ENCODE peak calls at places on chromosomes 4 and X, in six cellular contexts. L is body of pancreas; T is heart left ventricle; Q is lower lobe of right lung; G is CD4-positive, alpha-beta memory T cell; M is left ventricle myocardium inferior. C is an unnamed sample.

GRCh38 chr4:150411527-150411926 is 170.4 kb upstream of the MAB21L2 start:
- DNase-seq in L (no peak), T (no peak), Q (no peak), G (no peak), M (no peak), C (no peak)

GRCh38 chr4:73822812-73823480 is 13.5 kb upstream of the CXCL6 start:
- DNase-seq in L (no peak), T (peak; percentile 10), Q (no peak), G (no peak), M (no peak), C (no peak)

GRCh38 chrX:71606536-71607216 is 11.6 kb downstream of the CXCR3 start:
- DNase-seq in L (no peak), T (no peak), Q (no peak), G (peak; percentile 71), M (no peak), C (no peak)

GRCh38 chrX:103794117-103794516 is 17.5 kb downstream of the PLP1 start:
- DNase-seq in L (no peak), T (no peak), Q (no peak), G (no peak), M (no peak), C (no peak)

GRCh38 chr4:154277164-154277563 is 214.4 kb downstream of the DCHS2 start:
- DNase-seq in L (no peak), T (no peak), Q (no peak), G (no peak), M (no peak), C (no peak)

GRCh38 chr4:38387348-38387747 is 276.7 kb upstream of the KLF3 start:
- DNase-seq in L (peak; percentile 81), T (peak; percentile 26), Q (peak; percentile 80), G (no peak), M (peak; percentile 47), C (peak; percentile 86)

GRCh38 chr4:2254665-2255500 is 7.0 kb downstream of the MXD4 start:
- DNase-seq in L (no peak), T (peak; percentile 7), Q (peak; percentile 32), G (peak; percentile 24), M (no peak), C (peak; percentile 20)

GRCh38 chrX:76279007-76279406 is 106.1 kb downstream of the PBDC1 start:
- DNase-seq in L (peak; percentile 30), T (peak; percentile 10), Q (no peak), G (peak; percentile 32), M (peak; percentile 13), C (peak; percentile 39)

GRCh38 chr4:77938560-77938959 is 75.9 kb downstream of the MRPL1 start:
- DNase-seq in L (no peak), T (no peak), Q (no peak), G (peak; percentile 19), M (no peak), C (no peak)

GRCh38 chr4:103011378-103012025 is 8.0 kb downstream of the SLC9B1 start:
- DNase-seq in L (peak; percentile 93), T (no peak), Q (peak; percentile 55), G (no peak), M (no peak), C (peak; percentile 75)

GRCh38 chr4:4869731-4870483 is 10.4 kb downstream of the MSX1 start:
- DNase-seq in L (no peak), T (no peak), Q (no peak), G (no peak), M (no peak), C (no peak)

GRCh38 chrX:132491191-132491590 is 2.4 kb upstream of the MBNL3 start:
- DNase-seq in L (peak; percentile 39), T (no peak), Q (no peak), G (peak; percentile 65), M (no peak), C (no peak)

GRCh38 chrX:8913665-8914409 is 112.7 kb upstream of the FAM9A start:
- DNase-seq in L (no peak), T (peak; percentile 11), Q (no peak), G (no peak), M (peak; percentile 21), C (no peak)

GRCh38 chr4:70725633-70726032 is 3.9 kb downstream of the RUFY3 start:
- DNase-seq in L (no peak), T (no peak), Q (no peak), G (no peak), M (no peak), C (no peak)
- H3K4me3 ChIP-seq in L (no peak overlapping the region), T (no peak overlapping the region), Q (no peak overlapping the region), G (no peak overlapping the region), M (no peak overlapping the region), C (no peak overlapping the region)

DNA sequence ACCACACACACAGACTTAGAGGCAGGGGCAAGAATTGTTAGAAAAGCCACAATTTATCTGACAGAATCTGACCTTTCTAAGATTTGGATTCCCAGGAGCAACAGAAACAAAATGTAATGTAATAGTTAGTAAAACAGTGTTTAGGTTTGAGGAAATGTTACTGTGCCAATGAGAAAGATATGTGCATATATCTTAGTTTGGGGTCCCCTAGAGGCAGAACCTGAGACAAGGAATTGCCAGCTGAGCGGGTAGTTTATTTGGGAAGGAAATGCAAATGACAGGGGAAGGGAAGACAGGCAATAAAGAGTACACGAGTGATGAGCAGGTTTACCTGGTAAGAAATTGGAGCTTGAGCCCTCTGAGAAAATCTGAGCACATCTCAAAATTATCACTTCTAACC is 31.3 kb upstream of the DDX53 start:
- DNase-seq in L (no peak), T (no peak), Q (no peak), G (no peak), M (no peak), C (no peak)
- H3K9me3 ChIP-seq in L (no peaks in the 10 kb centered on the region), T (no peaks in the 10 kb centered on the region), Q (no peaks in the 10 kb centered on the region), G (no peaks in the 10 kb centered on the region), M (no peaks in the 10 kb centered on the region), C (no peaks in the 10 kb centered on the region)

GRCh38 chr4:180541678-180542077 is 1701.5 kb upstream of the TENM3 start:
- DNase-seq in L (no peak), T (no peak), Q (no peak), G (no peak), M (no peak), C (no peak)
- H3K4me3 ChIP-seq in L (no peak overlapping the region), T (no peak overlapping the region), Q (no peak overlapping the region), G (no peak overlapping the region), M (no peak overlapping the region), C (no peak overlapping the region)

GRCh38 chr4:11900277-11900676 is 471.6 kb upstream of the HS3ST1 start:
- DNase-seq in L (no peak), T (no peak), Q (no peak), G (no peak), M (no peak), C (no peak)

GRCh38 chr4:11908712-11909111 is 480.0 kb upstream of the HS3ST1 start:
- DNase-seq in L (no peak), T (no peak), Q (no peak), G (no peak), M (no peak), C (no peak)

GRCh38 chr4:11908205-11908604 is 479.5 kb upstream of the HS3ST1 start:
- DNase-seq in L (no peak), T (no peak), Q (no peak), G (no peak), M (no peak), C (no peak)

GRCh38 chr4:11904991-11905760 is 476.5 kb upstream of the HS3ST1 start:
- DNase-seq in L (no peak), T (no peak), Q (no peak), G (no peak), M (no peak), C (no peak)

GRCh38 chr4:11904117-11904535 is 475.4 kb upstream of the HS3ST1 start:
- DNase-seq in L (peak; percentile 34), T (peak; percentile 60), Q (peak; percentile 50), G (no peak), M (peak; percentile 40), C (peak; percentile 76)
- H3K9me3 ChIP-seq in L (no peaks in the 10 kb centered on the region), T (no peaks in the 10 kb centered on the region), Q (no peaks in the 10 kb centered on the region), G (no peaks in the 10 kb centered on the region), M (no peaks in the 10 kb centered on the region), C (no peaks in the 10 kb centered on the region)

DNA sequence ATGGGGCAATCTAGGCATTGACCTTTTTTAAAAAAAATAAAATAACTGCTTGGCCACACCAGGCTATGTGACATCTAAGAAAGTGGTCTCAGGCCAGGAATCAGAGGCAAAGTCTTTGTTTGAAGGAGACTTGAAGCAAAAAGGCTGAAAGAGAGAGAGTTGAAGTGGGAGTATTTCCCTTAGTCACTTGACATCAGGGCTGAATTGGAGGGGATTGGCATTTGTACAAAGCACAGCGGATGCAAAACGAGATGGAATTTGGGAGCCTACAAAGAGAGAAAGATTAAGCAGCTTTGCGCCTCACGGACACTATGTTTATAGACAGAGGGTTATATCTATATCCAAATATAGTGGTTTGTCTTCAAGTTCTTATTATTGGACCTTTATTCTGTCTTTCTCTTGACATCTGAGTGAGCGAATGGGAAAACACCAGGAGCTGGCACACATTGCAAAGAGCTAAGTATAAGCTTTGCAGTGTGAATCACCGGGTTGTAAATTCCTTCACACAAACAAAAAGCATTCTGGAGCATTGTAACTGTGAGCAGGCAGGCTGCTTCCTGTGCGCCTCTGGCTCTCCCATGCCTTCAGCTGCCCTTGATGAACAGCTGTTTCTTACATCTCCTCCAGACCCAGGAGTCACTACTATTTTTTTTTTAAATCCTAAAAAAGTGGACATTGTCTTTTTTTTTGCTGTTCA is 500.2 kb downstream of the STIM2 start:
- DNase-seq in L (no peak), T (peak; percentile 5), Q (no peak), G (no peak), M (no peak), C (no peak)
- H3K4me3 ChIP-seq in L (no peak overlapping the region), T (no peak overlapping the region), Q (no peak overlapping the region), G (no peak overlapping the region), M (peak overlapping the region; percentile 15), C (no peak overlapping the region)

DNA sequence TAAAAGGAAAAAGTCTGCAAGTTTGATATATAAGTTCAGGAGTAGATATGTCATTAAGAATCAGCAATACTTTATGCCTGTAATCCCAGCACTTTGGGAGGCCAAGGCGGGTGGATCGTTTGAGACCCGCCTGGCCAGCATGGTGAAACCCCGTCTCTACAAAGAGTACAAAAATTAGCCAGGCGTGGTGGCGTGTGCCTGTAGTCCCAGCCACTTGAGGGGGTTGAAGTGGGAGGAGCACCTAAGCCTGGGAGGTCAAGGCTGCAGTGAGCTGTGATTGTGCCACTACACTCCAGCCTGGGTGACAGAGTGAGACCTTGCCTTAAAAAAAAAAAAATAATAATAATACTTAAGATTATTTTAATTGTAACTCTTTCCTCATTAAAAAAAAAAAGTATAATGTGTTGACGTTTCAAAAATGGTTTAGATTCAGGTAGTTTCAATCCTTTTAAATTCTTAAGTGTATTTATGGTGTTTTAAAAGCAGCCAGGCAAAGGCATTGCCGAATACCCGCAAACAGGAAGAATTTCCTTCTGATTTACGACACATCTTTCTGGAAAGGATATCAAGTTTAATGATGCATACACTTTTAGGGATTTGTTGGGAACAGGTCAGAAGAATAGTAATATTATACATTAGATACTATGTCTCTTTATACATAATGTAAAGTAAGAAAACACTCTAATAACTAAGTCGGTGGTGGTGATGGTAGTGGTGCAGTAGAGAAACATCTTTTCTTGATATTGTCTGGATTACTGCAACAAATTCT is 80.9 kb downstream of the KDM6A start:
- DNase-seq in L (no peak), T (no peak), Q (peak; percentile 46), G (no peak), M (no peak), C (no peak)
- H3K9me3 ChIP-seq in L (no peaks in the 10 kb centered on the region), T (no peaks in the 10 kb centered on the region), Q (no peaks in the 10 kb centered on the region), G (no peaks in the 10 kb centered on the region), M (no peaks in the 10 kb centered on the region), C (no peaks in the 10 kb centered on the region)

GRCh38 chr4:56570041-56570440 is 64.5 kb downstream of the ARL9 start:
- DNase-seq in L (no peak), T (no peak), Q (no peak), G (no peak), M (no peak), C (no peak)
- H3K4me3 ChIP-seq in L (no peak overlapping the region), T (no peak overlapping the region), Q (no peak overlapping the region), G (no peak overlapping the region), M (no peak overlapping the region), C (no peak overlapping the region)